ENCODE peak calls at places on chromosomes 5 and 9, in nine cellular contexts. F is K562, Q is WTC11, S is spleen, Y is RWPE1, N is BJ, Z is fibroblast of pulmonary artery, C is dorsolateral prefrontal cortex, J is OCI-LY7. U is an unnamed sample.

GRCh38 chr9:87770616-87771015 is 44.7 kb downstream of the CTSL start:
- DNase-seq in F (no peak), Q (no peak), S (no peak), Y (no peak), N (no peak), Z (no peak), C (no peak), J (no peak), U (no peak)

GRCh38 chr9:133112361-133113026 is 8.5 kb downstream of the RALGDS start:
- DNase-seq in F (no peak), Q (no peak), S (peak), Y (no peak), N (no peak), Z (no peak), C (no peak), J (no peak), U (no peak)

GRCh38 chr5:121870489-121870888 is 18.8 kb downstream of the FTMT start:
- DNase-seq in F (no peak), Q (no peak), S (no peak), Y (no peak), N (no peak), Z (peak), C (no peak), J (no peak), U (no peak)

GRCh38 chr9:108473209-108474112 is 382.3 kb downstream of the ACTL7B start:
- DNase-seq in F (no peak), Q (no peak), S (no peak), Y (peak), N (no peak), Z (peak), C (no peak), J (no peak), U (no peak)

GRCh38 chr5:112967520-112968083 is 9.0 kb upstream of the DCP2 start:
- DNase-seq in F (no peak), Q (no peak), S (no peak), Y (no peak), N (no peak), Z (no peak), C (no peak), J (no peak), U (no peak)

GRCh38 chr9:91782711-91783214 is 167.3 kb downstream of the ROR2 start:
- DNase-seq in F (no peak), Q (no peak), S (no peak), Y (no peak), N (no peak), Z (no peak), C (no peak), J (no peak), U (no peak)

GRCh38 chr5:130471-131175 is 38.7 kb downstream of the PLEKHG4B start:
- DNase-seq in F (no peak), Q (no peak), S (no peak), Y (no peak), N (peak), Z (peak), C (no peak), J (no peak), U (no peak)

GRCh38 chr5:149130121-149130931 is 11.0 kb upstream of the ABLIM3 start:
- DNase-seq in F (no peak), Q (no peak), S (no peak), Y (no peak), N (no peak), Z (peak), C (no peak), J (no peak), U (no peak)

GRCh38 chr9:137055385-137056364 is 1.8 kb upstream of the ENTPD2 start:
- DNase-seq in F (no peak), Q (no peak), S (no peak), Y (peak), N (no peak), Z (peak), C (peak), J (no peak), U (no peak)

GRCh38 chr5:128274441-128274840 is 190.9 kb downstream of the SLC12A2 start:
- DNase-seq in F (no peak), Q (no peak), S (no peak), Y (no peak), N (no peak), Z (no peak), C (no peak), J (no peak), U (no peak)

GRCh38 chr5:140342287-140342686 is 4.1 kb downstream of the HBEGF start:
- DNase-seq in F (no peak), Q (no peak), S (peak), Y (no peak), N (no peak), Z (no peak), C (no peak), J (peak), U (no peak)

GRCh38 chr5:166594552-166594951 is 1696.9 kb upstream of the WWC1 start:
- DNase-seq in F (no peak), Q (no peak), S (no peak), Y (no peak), N (no peak), Z (no peak), C (no peak), J (no peak), U (no peak)

GRCh38 chr5:180618830-180619562 is 27.7 kb upstream of the SCGB3A1 start:
- DNase-seq in F (no peak), Q (peak), S (no peak), Y (no peak), N (no peak), Z (peak), C (no peak), J (no peak), U (peak)

GRCh38 chr9:35937227-35937626 is 20.7 kb downstream of the OR2S2 start:
- DNase-seq in F (no peak), Q (no peak), S (no peak), Y (no peak), N (no peak), Z (peak), C (no peak), J (peak), U (no peak)

GRCh38 chr5:88675758-88676636 is 207.0 kb downstream of the MEF2C start:
- DNase-seq in F (peak), Q (peak), S (no peak), Y (no peak), N (no peak), Z (peak), C (peak), J (peak), U (peak)

GRCh38 chr9:124788542-124789217 is 11.7 kb downstream of the OLFML2A start:
- DNase-seq in F (no peak), Q (no peak), S (peak), Y (no peak), N (no peak), Z (no peak), C (no peak), J (no peak), U (no peak)

GRCh38 chr9:4810565-4810964 is 17.8 kb downstream of the RCL1 start:
- DNase-seq in F (no peak), Q (no peak), S (no peak), Y (no peak), N (no peak), Z (no peak), C (no peak), J (no peak), U (no peak)

GRCh38 chr9:75889577-75889976 is 896 bp upstream of the PCSK5 start:
- DNase-seq in F (no peak), Q (no peak), S (no peak), Y (no peak), N (no peak), Z (no peak), C (no peak), J (no peak), U (no peak)

GRCh38 chr9:23851024-23851629 is 25.1 kb upstream of the ELAVL2 start:
- DNase-seq in F (no peak), Q (peak), S (peak), Y (peak), N (no peak), Z (no peak), C (peak), J (no peak), U (peak)

GRCh38 chr5:113321266-113321665 is 113.5 kb downstream of the TSSK1B start:
- DNase-seq in F (no peak), Q (no peak), S (no peak), Y (no peak), N (no peak), Z (no peak), C (no peak), J (no peak), U (no peak)

GRCh38 chr5:148209151-148209550 is 6.3 kb downstream of the SPINK6 start:
- DNase-seq in F (no peak), Q (no peak), S (no peak), Y (no peak), N (no peak), Z (no peak), C (no peak), J (no peak), U (no peak)

GRCh38 chr5:78600656-78601452 is 47.7 kb downstream of the LHFPL2 start:
- DNase-seq in F (no peak), Q (no peak), S (no peak), Y (no peak), N (no peak), Z (no peak), C (no peak), J (no peak), U (no peak)

DNA sequence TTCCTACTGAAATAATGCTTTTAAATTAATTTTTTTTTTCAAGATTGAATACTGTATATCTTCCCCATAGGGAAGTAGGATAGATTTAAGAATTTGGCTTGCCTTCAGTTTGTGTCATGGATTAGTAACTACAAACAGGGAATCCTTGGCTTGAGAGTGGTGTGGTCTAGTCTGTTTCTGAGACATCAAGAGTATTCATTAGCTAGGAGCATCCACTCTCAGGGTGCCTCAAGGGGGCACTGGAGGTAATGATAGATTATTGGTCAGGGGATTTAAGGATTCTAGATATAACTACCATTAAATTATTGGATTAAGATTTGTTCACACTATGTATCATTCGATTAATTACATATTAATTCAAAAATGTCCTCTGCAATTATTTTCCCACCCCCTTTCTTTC is 91.8 kb upstream of the TXNDC8 start:
- DNase-seq in F (no peak), Q (no peak), S (no peak), Y (no peak), N (no peak), Z (no peak), C (no peak), J (no peak), U (no peak)
- TF ChIP-seq CTCF in F (no peak), Q (no peak), S (no peak), Y (peak), N (peak), Z (peak), C (no peak), J (no peak), U (no peak)

DNA sequence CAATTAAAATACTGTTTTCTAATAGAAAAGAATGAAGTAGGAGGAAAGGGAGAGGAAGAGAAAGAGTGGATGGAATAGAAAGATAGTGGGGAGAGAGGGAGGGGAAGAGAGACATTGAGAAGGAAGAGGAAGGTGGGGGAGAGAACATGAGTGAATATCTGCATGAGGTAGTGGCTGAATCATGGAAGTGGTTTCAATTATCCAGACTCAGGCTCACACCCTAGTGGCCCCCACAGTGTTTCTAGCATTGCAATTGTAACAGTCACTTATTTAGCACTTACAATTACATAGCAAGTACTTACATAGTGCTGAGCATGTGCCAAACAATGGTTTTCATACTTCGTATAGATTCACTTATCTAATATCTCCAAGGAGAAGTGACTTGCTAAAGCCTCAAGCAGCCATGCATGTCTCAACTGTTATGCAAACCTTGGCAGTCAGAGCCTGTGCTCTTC is 72.7 kb downstream of the CAST start:
- DNase-seq in F (peak), Q (no peak), S (no peak), Y (no peak), N (no peak), Z (peak), C (no peak), J (peak), U (no peak)
- TF ChIP-seq CTCF in F (no peak), Q (no peak), S (no peak), Y (no peak), N (no peak), Z (no peak), C (no peak), J (no peak), U (no peak)

DNA sequence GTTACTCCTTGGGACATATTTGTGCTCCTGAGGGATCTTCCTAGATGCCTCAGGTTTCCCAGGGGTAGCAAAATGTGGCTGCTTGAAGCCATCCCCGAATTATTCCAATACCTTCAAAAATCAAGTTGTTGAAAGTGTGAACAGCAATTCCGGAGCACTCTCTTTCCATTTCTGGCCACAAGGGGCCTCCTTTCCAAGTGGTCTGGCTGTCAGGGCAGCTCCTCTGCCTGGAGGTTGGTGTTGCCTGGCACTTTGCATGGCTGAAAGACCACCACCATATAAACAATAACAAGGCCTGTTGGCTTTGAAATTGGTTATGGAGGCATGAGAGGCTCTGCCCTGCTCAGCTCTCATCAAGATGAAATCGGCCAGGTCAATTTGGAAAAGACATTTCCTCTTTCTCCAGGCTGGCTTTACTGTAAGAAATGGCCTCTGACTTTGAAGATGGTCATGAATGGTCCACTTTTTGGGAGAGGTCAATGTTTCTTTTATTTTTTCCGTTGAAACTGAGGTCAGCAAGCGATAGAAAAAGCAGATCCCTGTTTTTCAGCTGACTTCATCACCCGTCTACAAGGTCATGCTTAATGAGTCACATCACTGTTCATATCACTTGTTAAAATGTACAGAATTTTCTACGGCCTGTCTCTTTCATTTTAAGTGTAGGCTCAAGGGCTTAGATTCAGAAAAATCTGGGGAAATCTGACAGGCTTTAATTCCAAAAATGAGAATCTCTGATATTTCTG is 481.1 kb upstream of the ZNF608 start:
- DNase-seq in F (no peak), Q (peak), S (no peak), Y (no peak), N (no peak), Z (peak), C (no peak), J (peak), U (peak)
- TF ChIP-seq CTCF in F (peak), Q (peak), S (no peak), Y (peak), N (peak), Z (peak), C (peak), J (peak), U (peak)

DNA sequence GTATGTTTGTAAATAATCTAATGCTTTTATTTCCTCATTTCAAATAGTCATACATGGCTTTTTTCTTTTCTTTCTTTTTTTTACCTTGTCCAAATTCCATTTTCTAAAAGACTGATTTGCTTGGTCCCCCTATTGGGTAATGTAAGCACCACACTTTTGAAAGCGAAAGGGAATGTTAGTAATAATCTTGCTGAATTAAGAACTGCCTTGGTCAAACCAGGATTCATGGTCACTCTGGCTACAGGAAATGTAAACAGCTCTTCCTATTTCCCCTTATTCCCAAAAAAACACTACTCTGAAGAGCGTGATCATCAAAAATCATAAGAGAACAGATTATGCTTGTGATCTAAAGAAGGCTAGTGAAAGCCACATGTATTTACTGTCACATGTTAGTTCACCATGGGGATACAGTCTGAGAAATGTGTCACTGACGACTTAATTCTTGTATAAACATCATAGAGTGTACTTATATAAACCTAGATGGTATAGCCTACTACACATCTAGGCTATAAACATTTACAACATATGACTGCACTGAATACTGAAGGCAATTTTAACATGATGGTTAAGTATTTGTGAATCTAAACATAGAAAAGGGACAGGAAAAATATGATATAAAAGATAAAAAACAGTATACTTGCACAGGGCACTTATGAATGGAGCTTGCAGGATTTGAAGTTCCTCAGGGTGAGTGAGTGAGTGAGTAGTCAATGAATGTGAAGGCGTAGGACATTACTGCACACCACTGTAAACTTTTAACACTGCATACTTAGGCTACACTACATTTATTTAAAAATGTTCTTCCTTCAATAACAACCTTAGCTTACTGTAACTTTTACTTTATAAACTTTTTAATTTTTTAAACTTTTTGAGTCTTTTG is 75.3 kb downstream of the HMGCR start:
- DNase-seq in F (no peak), Q (no peak), S (no peak), Y (no peak), N (no peak), Z (no peak), C (no peak), J (no peak), U (no peak)
- TF ChIP-seq CTCF in F (no peak), Q (no peak), S (no peak), Y (no peak), N (no peak), Z (no peak), C (no peak), J (peak), U (peak)

GRCh38 chr5:52787600-52788504 is at the start of the genes ITGA1 and PELO:
- DNase-seq in F (no peak), Q (peak), S (peak), Y (peak), N (no peak), Z (peak), C (peak), J (no peak), U (peak)
- TF ChIP-seq CTCF in F (no peak), Q (no peak), S (no peak), Y (peak), N (peak), Z (no peak), C (peak), J (no peak), U (peak)

DNA sequence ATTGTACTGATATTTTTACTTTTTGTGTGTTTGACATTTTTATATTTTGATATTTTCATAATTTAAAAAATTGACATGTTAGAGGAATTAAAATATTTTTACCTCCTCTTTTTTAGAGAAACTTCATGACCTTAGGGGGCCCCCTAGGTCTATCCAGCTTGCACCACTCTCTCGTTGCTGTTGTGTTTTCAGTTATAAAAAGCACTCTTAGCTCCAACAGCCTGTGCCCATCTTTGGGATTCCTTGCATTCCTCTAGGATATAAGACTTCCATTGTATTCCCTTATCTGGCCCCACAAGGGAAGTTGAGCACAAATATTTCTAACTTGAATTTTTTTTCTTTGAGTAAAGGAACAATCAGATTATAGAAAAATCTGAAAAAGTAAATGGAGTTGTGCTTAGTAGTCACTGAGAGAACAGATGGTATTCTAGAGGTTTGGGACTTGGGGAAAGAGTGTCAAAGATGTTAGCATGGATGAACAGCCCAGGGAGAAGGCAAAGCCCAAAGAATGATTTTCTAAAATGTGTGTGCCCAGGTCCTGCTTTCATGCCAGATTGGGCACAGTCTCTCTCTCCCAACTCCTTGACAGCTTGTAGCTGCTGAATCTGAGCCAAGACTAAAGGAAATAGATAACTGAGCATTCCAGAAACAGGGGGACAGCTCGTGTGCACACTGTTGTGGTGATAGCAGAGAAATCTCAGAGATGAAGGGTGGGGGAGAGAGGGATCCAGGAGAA is 245.5 kb downstream of the SH3GL2 start:
- DNase-seq in F (no peak), Q (no peak), S (no peak), Y (no peak), N (no peak), Z (peak), C (no peak), J (no peak), U (no peak)
- TF ChIP-seq CTCF in F (no peak), Q (no peak), S (no peak), Y (no peak), N (no peak), Z (no peak), C (no peak), J (no peak), U (no peak)

U was measured in neural crest cell.